ENCODE peak calls at places on chromosomes 4 and X, in five cellular contexts. R, J, C, N and S are unnamed samples.

GRCh38 chr4:82500830-82501229 is 61.0 kb downstream of the TMEM150C start:
- DNase-seq in R (no peak), J (no peak), C (no peak), N (no peak), S (no peak)

GRCh38 chr4:48331577-48332340 is 9.6 kb upstream of the SLAIN2 start:
- DNase-seq in R (no peak), J (no peak), C (no peak), N (no peak), S (no peak)

GRCh38 chrX:111483140-111483539 is 28.3 kb upstream of the SERTM2 start:
- DNase-seq in R (no peak), J (no peak), C (no peak), N (no peak), S (no peak)

GRCh38 chrX:1491851-1492349 is 39.2 kb upstream of the ASMTL start:
- DNase-seq in R (no peak), J (peak), C (peak), N (peak), S (peak)

GRCh38 chr4:177235026-177235425 is 74.6 kb upstream of the NEIL3 start:
- DNase-seq in R (no peak), J (no peak), C (no peak), N (no peak), S (no peak)

GRCh38 chr4:134201216-134202098 is at the start of gene PABPC4L:
- DNase-seq in R (peak), J (no peak), C (no peak), N (no peak), S (no peak)

GRCh38 chr4:16102356-16102755 is 18.5 kb upstream of the PROM1 start:
- DNase-seq in R (no peak), J (no peak), C (no peak), N (no peak), S (no peak)

GRCh38 chr4:145090370-145090769 is 7.6 kb downstream of the ANAPC10 start:
- DNase-seq in R (no peak), J (no peak), C (no peak), N (no peak), S (no peak)

GRCh38 chr4:12041828-12042227 is 613.1 kb upstream of the HS3ST1 start:
- DNase-seq in R (no peak), J (no peak), C (no peak), N (no peak), S (no peak)
- TF ChIP-seq CTCF in R (no peak), J (peak), C (no peak), N (no peak), S (no peak)

DNA sequence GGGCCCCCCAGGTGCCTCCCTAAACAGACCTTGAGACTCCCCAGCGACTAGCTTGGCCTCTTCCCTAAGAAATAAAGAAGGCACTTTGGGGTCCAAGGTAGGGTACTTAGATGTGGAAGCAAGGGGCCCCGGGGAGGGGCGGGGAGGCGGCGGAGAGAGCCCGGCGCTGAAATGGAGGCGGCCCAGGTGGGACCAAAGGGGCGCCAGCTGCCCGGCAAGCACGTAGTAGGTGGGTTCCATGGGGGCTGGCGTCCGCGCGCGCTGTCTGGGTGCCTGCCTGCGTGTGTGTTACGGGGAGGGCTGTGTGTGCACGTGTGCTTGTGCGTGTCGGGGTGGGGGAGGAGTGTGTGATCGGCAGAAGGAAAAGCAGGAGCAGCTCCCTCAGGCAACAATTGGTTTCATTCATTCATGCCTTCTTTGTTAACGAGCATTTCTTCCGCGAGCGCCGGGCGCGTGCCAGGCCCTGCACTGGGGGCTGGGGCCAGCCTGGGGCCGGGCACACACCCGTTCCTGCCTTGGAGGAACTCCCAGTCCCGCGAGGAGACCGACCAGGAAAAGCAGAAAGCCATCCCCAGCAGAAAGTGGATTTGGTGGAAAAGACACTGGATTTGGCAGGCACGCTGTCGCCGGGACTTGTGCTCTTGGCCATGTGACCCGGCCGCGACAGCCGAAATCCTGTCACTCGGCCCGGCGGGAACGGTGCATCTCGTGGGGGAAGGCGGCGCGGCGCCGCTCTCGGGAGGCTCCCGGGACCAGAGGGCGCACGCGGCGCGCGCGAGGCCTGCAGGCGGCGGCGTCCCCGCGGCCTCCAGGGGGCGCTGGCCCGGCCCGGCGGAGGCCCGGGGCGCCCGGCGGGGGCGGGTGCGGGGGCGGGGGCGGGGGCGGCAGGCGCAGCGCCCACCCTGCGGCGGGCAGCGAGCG is 3.3 kb upstream of the DUSP9 start:
- DNase-seq in R (no peak), J (no peak), C (no peak), N (no peak), S (peak)
- TF ChIP-seq CTCF in R (peak), J (no peak), C (peak), N (no peak), S (no peak)

GRCh38 chrX:28205126-28205525 is 223.9 kb upstream of the DCAF8L1 start:
- DNase-seq in R (no peak), J (no peak), C (no peak), N (no peak), S (no peak)

GRCh38 chrX:28205905-28206304 is 224.7 kb upstream of the DCAF8L1 start:
- DNase-seq in R (no peak), J (no peak), C (no peak), N (no peak), S (no peak)
- TF ChIP-seq CTCF in R (no peak), J (no peak), C (no peak), N (no peak), S (no peak)

GRCh38 chrX:40663078-40663740 is 15.8 kb upstream of the CXorf38 start:
- DNase-seq in R (no peak), J (no peak), C (no peak), N (no peak), S (no peak)

GRCh38 chrX:40661489-40661888 is 14.1 kb upstream of the CXorf38 start:
- DNase-seq in R (no peak), J (no peak), C (no peak), N (no peak), S (no peak)

GRCh38 chrX:40660381-40660780 is 13.0 kb upstream of the CXorf38 start:
- DNase-seq in R (no peak), J (no peak), C (no peak), N (no peak), S (no peak)

GRCh38 chrX:40663880-40664630 is 16.7 kb upstream of the CXorf38 start:
- DNase-seq in R (no peak), J (no peak), C (no peak), N (no peak), S (no peak)
- TF ChIP-seq CTCF in R (peak), J (peak), C (no peak), N (no peak), S (peak)

DNA sequence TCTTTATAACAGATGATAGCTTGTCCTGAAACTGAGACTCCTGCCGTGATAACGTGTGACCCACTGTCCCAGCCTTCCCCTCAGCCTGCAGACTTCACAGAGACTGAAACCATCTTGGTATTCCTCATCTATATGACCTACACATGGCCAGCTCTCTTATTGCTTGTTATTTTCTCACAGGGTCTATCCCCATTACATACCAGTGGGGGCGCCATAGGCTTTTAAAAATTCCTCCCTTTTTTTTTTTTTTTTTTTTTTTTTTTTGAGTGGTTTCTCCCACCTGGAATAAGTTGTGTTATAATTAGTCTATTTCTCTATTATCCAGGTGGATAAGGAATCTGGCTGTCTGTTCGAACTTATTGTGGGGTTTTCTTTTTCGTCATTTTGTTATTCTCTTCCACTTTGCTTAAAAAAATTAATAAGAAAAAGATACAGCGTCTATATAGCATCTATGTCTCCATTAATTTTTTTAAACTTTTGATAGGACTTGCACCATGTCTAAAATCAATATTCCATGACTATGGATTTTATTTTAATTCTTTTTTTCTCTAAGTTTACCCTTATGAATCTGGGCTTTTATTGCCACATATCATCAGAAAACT is 47.2 kb downstream of the GYG2 start:
- DNase-seq in R (no peak), J (no peak), C (no peak), N (no peak), S (no peak)
- TF ChIP-seq CTCF in R (no peak), J (peak), C (peak), N (no peak), S (peak)

DNA sequence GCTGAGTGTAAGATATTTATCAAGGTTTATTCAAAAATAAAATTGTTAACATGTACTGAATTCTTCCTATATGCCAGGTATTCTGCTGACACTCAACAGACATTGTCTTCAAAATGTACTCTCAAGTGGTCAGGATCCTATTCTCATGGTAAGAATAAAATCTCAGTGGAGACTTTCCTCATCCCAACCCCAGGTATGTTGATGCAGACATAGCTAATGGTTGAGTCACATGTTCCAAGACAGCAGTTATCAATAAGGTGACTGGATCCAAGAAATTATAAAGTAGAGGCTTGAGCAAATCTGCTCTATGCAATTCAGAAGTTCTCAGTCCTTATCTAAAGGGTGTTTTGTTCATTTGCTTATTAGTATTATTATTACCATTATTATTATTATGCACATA is 115.2 kb upstream of the GABRA2 start:
- DNase-seq in R (no peak), J (no peak), C (no peak), N (no peak), S (no peak)
- TF ChIP-seq CTCF in R (no peak), J (no peak), C (no peak), N (no peak), S (no peak)

GRCh38 chrX:30618160-30618765 is 35.0 kb upstream of the GK start:
- DNase-seq in R (no peak), J (no peak), C (no peak), N (no peak), S (peak)
- TF ChIP-seq CTCF in R (no peak), J (no peak), C (no peak), N (no peak), S (no peak)

GRCh38 chr4:126411047-126411446 is 1096.3 kb downstream of the FAT4 start:
- DNase-seq in R (no peak), J (no peak), C (no peak), N (no peak), S (no peak)

GRCh38 chr4:126404549-126404948 is 1089.8 kb downstream of the FAT4 start:
- DNase-seq in R (no peak), J (no peak), C (no peak), N (no peak), S (no peak)

DNA sequence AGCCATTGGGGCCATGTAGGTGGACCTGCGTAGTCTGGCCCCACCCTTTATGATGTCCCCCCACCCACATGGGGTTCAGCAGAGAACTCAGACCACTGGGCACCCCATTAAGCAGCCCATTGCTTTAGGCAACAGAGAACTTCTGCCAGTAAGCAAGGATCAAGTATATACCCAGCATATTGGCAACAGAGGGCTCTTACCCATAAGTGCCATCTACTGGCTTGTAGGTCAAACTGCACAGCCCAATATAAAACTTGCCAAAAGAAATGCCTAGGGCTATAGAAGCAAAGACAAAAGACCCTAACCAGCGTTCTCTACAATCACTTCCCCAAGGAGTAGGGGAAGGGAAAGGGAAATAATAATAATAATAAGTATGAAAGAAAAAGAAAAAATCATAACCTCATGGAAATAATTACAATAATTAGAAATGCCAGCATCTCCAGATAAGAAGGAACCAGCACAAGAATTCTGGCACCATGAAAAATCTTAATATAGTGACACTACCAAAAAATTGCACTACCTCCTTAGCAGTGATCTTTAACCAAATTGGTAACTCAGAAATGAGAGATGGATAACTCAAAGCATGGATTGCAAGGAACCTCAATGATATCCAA is 1090.7 kb downstream of the FAT4 start:
- DNase-seq in R (no peak), J (no peak), C (no peak), N (no peak), S (no peak)
- TF ChIP-seq CTCF in R (peak), J (no peak), C (no peak), N (no peak), S (peak)

DNA sequence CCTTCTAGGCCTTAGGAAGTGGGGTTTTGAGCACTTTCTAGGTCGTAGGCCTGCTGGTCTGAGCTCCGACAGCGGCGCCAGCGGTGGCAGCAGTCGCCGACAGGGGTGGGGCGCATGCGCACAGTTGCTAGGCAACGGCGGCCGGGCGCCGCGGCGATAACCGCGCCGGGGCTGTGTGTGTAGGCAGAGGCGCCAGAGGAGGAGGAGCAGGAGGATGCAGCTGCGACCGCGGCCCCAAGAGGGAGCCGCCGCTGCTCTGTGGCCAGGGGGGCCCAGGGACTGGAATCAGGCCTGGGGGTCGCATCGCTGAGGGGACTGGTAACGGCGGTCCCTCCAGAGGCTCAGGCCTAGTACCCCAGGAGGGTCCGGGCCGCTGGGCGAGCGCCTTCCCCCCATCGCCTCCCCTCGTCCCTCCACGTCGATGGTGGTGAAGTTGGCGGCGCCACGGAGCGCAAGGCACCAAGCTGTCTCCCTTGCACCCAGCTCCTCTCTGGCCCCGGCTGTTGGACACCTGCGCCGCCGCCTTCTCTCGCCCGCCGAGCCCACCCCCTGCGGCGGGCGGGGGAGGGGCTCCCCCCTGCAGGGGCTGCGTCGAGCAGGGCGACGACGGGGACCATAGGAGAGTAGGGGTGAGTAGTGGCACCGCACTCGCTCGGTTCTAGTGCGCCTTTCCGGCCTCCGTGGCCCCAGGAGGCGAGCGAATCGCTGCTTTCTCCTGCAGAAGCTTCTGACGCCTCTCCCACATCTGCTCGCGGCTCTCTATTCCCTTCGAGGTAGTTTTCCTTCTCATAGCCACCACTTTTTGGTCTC is 58.6 kb upstream of the ZC4H2 start:
- DNase-seq in R (peak), J (peak), C (peak), N (peak), S (peak)
- TF ChIP-seq CTCF in R (no peak), J (peak), C (peak), N (peak), S (peak)